ENCODE peak calls at places on chromosomes 11 and 22, in seven cellular contexts. S is HFF-Myc, L is tibial artery, B is neural progenitor cell, Y is lower leg skin, H is cardiac fibroblast, D is A549. K is an unnamed sample.

GRCh38 chr11:123483058-123483457 is 53.0 kb downstream of the GRAMD1B start:
- DNase-seq in S (no peak), L (no peak), B (no peak), Y (no peak), H (no peak), D (peak), K (no peak)

GRCh38 chr11:92975285-92975684 is 5.8 kb downstream of the MTNR1B start:
- DNase-seq in S (no peak), L (no peak), B (no peak), Y (no peak), H (no peak), D (no peak), K (no peak)

GRCh38 chr22:22176929-22177616 is 67.5 kb upstream of the VPREB1 start:
- DNase-seq in S (no peak), L (no peak), B (no peak), Y (no peak), H (no peak), D (no peak), K (no peak)

GRCh38 chr11:110065189-110065588 is 28.0 kb upstream of the ZC3H12C start:
- DNase-seq in S (no peak), L (no peak), B (no peak), Y (no peak), H (no peak), D (no peak), K (no peak)

GRCh38 chr11:14435717-14436116 is 63.9 kb downstream of the COPB1 start:
- DNase-seq in S (no peak), L (no peak), B (no peak), Y (no peak), H (no peak), D (no peak), K (no peak)

GRCh38 chr11:26227311-26227710 is 104.6 kb upstream of the ANO3 start:
- DNase-seq in S (peak), L (no peak), B (peak), Y (no peak), H (peak), D (peak), K (peak)

GRCh38 chr22:24485608-24486007 is 9.5 kb upstream of the UPB1 start:
- DNase-seq in S (no peak), L (no peak), B (no peak), Y (no peak), H (no peak), D (no peak), K (no peak)

GRCh38 chr11:65773784-65774411 is 6.9 kb downstream of the AP5B1 start:
- DNase-seq in S (no peak), L (no peak), B (no peak), Y (no peak), H (no peak), D (no peak), K (no peak)

GRCh38 chr11:69424748-69425147 is 56.7 kb upstream of the LINC01488 start:
- DNase-seq in S (no peak), L (no peak), B (no peak), Y (no peak), H (no peak), D (no peak), K (no peak)

GRCh38 chr11:119532551-119532950 is 109.6 kb upstream of the THY1 start:
- DNase-seq in S (no peak), L (no peak), B (no peak), Y (no peak), H (no peak), D (no peak), K (no peak)

GRCh38 chr22:38109391-38110000 is 988 bp downstream of the BAIAP2L2 start:
- DNase-seq in S (no peak), L (no peak), B (peak), Y (no peak), H (no peak), D (no peak), K (peak)

GRCh38 chr11:126808851-126809250 is 191.7 kb downstream of the KIRREL3 start:
- DNase-seq in S (no peak), L (no peak), B (no peak), Y (no peak), H (no peak), D (no peak), K (peak)

GRCh38 chr22:49014227-49015201 is 813.2 kb downstream of the BRD1 start:
- DNase-seq in S (no peak), L (peak), B (no peak), Y (peak), H (no peak), D (no peak), K (no peak)

GRCh38 chr11:105219269-105219668 is 79.7 kb upstream of the CARD18 start:
- DNase-seq in S (no peak), L (no peak), B (no peak), Y (no peak), H (no peak), D (no peak), K (no peak)

GRCh38 chr11:7278314-7278917 is 26.7 kb downstream of the SYT9 start:
- DNase-seq in S (peak), L (no peak), B (peak), Y (no peak), H (peak), D (peak), K (peak)

GRCh38 chr11:120800206-120800605 is 223.7 kb upstream of the TBCEL start:
- DNase-seq in S (no peak), L (no peak), B (no peak), Y (no peak), H (no peak), D (no peak), K (no peak)

GRCh38 chr22:49095366-49095765 is 732.3 kb downstream of the BRD1 start:
- DNase-seq in S (no peak), L (no peak), B (no peak), Y (no peak), H (no peak), D (no peak), K (no peak)

GRCh38 chr22:43312608-43313007 is 30.6 kb downstream of the SCUBE1 start:
- DNase-seq in S (no peak), L (no peak), B (no peak), Y (no peak), H (no peak), D (no peak), K (no peak)

GRCh38 chr11:64935634-64936081 is at the start of gene GPHA2:
- DNase-seq in S (peak), L (no peak), B (peak), Y (no peak), H (peak), D (no peak), K (no peak)

GRCh38 chr22:43266117-43266516 is 77.1 kb downstream of the SCUBE1 start:
- DNase-seq in S (no peak), L (no peak), B (no peak), Y (no peak), H (no peak), D (no peak), K (no peak)

GRCh38 chr11:133819916-133820315 is 25.4 kb downstream of the SPATA19 start:
- DNase-seq in S (no peak), L (no peak), B (no peak), Y (no peak), H (no peak), D (no peak), K (no peak)

GRCh38 chr11:64754919-64755662 is 4.7 kb downstream of the PYGM start:
- DNase-seq in S (no peak), L (peak), B (no peak), Y (no peak), H (no peak), D (no peak), K (no peak)

GRCh38 chr11:123742334-123742733 is 874 bp upstream of the ZNF202 start:
- DNase-seq in S (no peak), L (no peak), B (peak), Y (no peak), H (no peak), D (no peak), K (no peak)

GRCh38 chr11:62073061-62073460 is 50.8 kb upstream of the INCENP start:
- DNase-seq in S (no peak), L (no peak), B (no peak), Y (no peak), H (no peak), D (no peak), K (no peak)

GRCh38 chr11:10878408-10879214 is 20.8 kb upstream of the ZBED5 start:
- DNase-seq in S (peak), L (no peak), B (peak), Y (no peak), H (peak), D (peak), K (no peak)

GRCh38 chr11:27847496-27847895 is 147.2 kb upstream of the BDNF start:
- DNase-seq in S (no peak), L (no peak), B (no peak), Y (no peak), H (no peak), D (no peak), K (no peak)

GRCh38 chr22:30649430-30650007 is 13.9 kb downstream of the SLC35E4 start:
- DNase-seq in S (peak), L (peak), B (no peak), Y (peak), H (peak), D (no peak), K (peak)

GRCh38 chr22:37807410-37808293 is at the start of gene GCAT:
- DNase-seq in S (peak), L (peak), B (peak), Y (peak), H (peak), D (peak), K (peak)

GRCh38 chr11:92451081-92451480 is 226.5 kb downstream of the FAT3 start:
- DNase-seq in S (no peak), L (no peak), B (no peak), Y (no peak), H (no peak), D (no peak), K (no peak)

GRCh38 chr11:91981995-91982394 is 242.6 kb upstream of the FAT3 start:
- DNase-seq in S (peak), L (peak), B (no peak), Y (peak), H (peak), D (peak), K (peak)

GRCh38 chr11:75659836-75660235 is 9.0 kb downstream of the MAP6 start:
- DNase-seq in S (no peak), L (no peak), B (no peak), Y (no peak), H (no peak), D (no peak), K (no peak)

DNA sequence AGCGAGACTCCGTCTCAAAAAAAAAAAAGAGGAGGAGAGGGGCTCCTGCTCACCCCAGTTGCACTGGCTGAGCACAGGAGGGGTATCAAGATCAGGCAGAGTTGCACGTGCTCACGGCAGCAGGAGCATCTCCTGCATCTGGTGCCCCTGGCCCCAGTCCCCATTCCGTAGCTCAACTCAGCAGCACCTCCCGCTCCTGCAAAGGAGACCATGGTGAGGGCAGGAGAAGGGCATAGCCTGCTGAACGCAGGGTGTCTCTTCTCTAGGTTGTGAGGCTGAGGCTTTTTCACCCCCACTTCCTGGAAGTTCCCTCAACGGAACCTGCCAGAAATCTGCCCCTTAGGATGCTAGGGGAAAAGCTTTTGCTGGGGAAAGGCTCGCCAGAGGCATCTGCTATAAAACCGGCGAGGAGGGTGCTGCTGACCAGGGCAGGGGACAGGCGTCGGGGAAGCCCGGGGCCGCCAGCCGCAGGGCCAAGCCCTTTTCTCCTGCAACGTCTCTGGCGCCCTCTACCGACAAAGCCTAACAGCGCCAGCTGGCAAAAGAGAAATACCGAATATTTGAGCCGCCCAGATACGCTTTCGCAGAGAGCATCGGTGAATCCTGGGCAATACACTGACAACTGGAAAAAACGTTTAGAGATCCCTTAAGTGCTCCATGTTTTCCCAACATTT is 1.0 kb upstream of the PPP6R2 start:
- DNase-seq in S (peak), L (peak), B (peak), Y (peak), H (peak), D (peak), K (peak)
- TF ChIP-seq CTCF in S (peak), L (peak), B (peak), Y (peak), H (peak), D (peak), K (peak)

GRCh38 chr11:2815762-2816496 is 69.6 kb downstream of the CDKN1C start:
- DNase-seq in S (no peak), L (no peak), B (no peak), Y (no peak), H (no peak), D (no peak), K (no peak)
- H3K4me3 ChIP-seq in S (no peak), L (no peak), B (no peak), Y (no peak), H (no peak), D (no peak), K (no peak)

GRCh38 chr11:128565881-128566280 is 21.5 kb downstream of the ETS1 start:
- DNase-seq in S (no peak), L (no peak), B (no peak), Y (no peak), H (no peak), D (no peak), K (no peak)
- TF ChIP-seq CTCF in S (no peak), L (no peak), B (no peak), Y (no peak), H (no peak), D (no peak), K (no peak)

GRCh38 chr11:118176400-118177134 is at the start of gene SCN2B:
- DNase-seq in S (no peak), L (no peak), B (no peak), Y (no peak), H (no peak), D (no peak), K (no peak)
- H3K4me3 ChIP-seq in S (no peak), L (no peak), B (peak), Y (no peak), H (no peak), D (no peak), K (no peak)

GRCh38 chr22:44703269-44703870 is 1.4 kb downstream of the PRR5 start:
- DNase-seq in S (no peak), L (no peak), B (no peak), Y (no peak), H (no peak), D (no peak), K (peak)
- TF ChIP-seq CTCF in S (no peak), L (no peak), B (no peak), Y (no peak), H (no peak), D (no peak), K (no peak)

GRCh38 chr22:19993926-19994325 is 22.7 kb downstream of the ARVCF start:
- DNase-seq in S (no peak), L (no peak), B (no peak), Y (no peak), H (no peak), D (no peak), K (no peak)

GRCh38 chr22:19992921-19993355 is 23.7 kb downstream of the ARVCF start:
- DNase-seq in S (no peak), L (no peak), B (no peak), Y (no peak), H (no peak), D (no peak), K (no peak)

GRCh38 chr22:19995611-19996339 is 20.8 kb downstream of the ARVCF start:
- DNase-seq in S (no peak), L (peak), B (no peak), Y (no peak), H (peak), D (no peak), K (no peak)

GRCh38 chr22:19996694-19997384 is 19.8 kb downstream of the ARVCF start:
- DNase-seq in S (no peak), L (no peak), B (no peak), Y (no peak), H (no peak), D (no peak), K (no peak)

DNA sequence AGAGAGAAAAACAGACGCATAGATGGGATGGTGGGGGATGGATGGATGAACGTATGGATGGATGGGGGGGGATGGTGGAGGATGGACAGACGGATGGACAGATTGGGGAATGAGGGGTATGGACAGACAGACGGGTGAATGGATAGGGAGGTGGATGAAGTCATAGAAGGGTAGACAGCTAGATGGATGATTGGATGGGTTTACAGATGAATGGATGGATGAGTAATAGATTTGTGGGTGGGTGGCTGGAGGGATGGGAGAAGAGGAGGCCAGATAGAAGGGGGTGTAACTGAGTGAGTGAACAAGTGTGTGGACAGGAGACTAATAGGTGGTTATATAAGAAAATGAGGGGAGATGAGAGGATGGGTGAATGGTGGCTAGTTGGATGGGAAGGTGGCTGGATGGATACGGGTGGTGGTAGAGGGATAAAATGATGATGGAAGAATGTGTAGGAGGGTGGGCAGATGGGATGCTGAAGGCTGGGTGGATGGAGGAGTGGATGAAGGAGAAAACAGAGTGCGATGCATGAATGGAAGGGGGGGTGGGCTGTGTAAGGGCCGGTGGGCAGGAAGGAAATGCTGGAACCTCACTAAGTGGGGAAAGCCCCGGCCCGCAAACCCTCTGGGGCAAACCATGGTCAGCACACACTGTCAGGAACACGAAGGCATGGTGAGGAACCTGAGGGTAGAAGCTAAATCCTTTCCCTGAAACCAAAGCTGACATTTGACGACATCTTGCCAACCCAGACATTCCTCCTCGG is 21.6 kb downstream of the ARVCF start:
- DNase-seq in S (no peak), L (no peak), B (no peak), Y (no peak), H (no peak), D (no peak), K (no peak)
- H3K4me3 ChIP-seq in S (no peak), L (no peak), B (no peak), Y (no peak), H (no peak), D (no peak), K (no peak)

GRCh38 chr22:23180301-23180892 is at the start of gene BCR:
- DNase-seq in S (no peak), L (peak), B (peak), Y (peak), H (peak), D (peak), K (peak)
- TF ChIP-seq CTCF in S (peak), L (no peak), B (no peak), Y (no peak), H (no peak), D (no peak), K (no peak)

GRCh38 chr11:46731545-46731944 is 12.5 kb downstream of the F2 start:
- DNase-seq in S (no peak), L (no peak), B (no peak), Y (no peak), H (no peak), D (no peak), K (no peak)
- H3K4me3 ChIP-seq in S (no peak), L (no peak), B (no peak), Y (no peak), H (no peak), D (no peak), K (no peak)